ENCODE peak calls at places on chromosomes 13 and 19, in ten cellular contexts. X, R, N, B, O, K, W, H, Q and E are unnamed samples. For H3K4me1, the result is how much of the 10 kb centered on the place peaks cover.

GRCh38 chr13:45564108-45564507 is 51.4 kb downstream of the ERICH6B start:
- DNase-seq in K (no peak), W (no peak), N (no peak), H (no peak), B (no peak), O (no peak), Q (peak), X (no peak), R (no peak), E (no peak)

GRCh38 chr19:35545855-35546381 is 492 bp downstream of the TMEM147 start:
- DNase-seq in O (peak), N (peak), K (peak), Q (no peak), W (peak), H (no peak), B (no peak), X (peak), R (peak), E (peak)

GRCh38 chr13:37595162-37595561 is 3.4 kb downstream of the POSTN start:
- DNase-seq in W (no peak), X (no peak), H (no peak), O (no peak), B (no peak), R (no peak), K (no peak), N (no peak), Q (no peak), E (no peak)

GRCh38 chr13:39036212-39036611 is 1.7 kb downstream of the PROSER1 start:
- DNase-seq in H (no peak), X (no peak), O (no peak), R (no peak), B (no peak), N (no peak), W (no peak), K (no peak), Q (no peak), E (no peak)

GRCh38 chr13:77384999-77385398 is 58.1 kb upstream of the MYCBP2 start:
- DNase-seq in R (no peak), X (no peak), K (no peak), B (no peak), H (no peak), N (no peak), O (no peak), Q (no peak), W (no peak), E (no peak)

GRCh38 chr13:21970172-21970571 is 299.3 kb downstream of the FGF9 start:
- DNase-seq in O (no peak), X (no peak), H (peak), W (no peak), R (no peak), Q (no peak), B (no peak), N (no peak), K (peak), E (no peak)

GRCh38 chr13:45332831-45333219 is 8.2 kb downstream of the TPT1 start:
- DNase-seq in K (no peak), W (no peak), H (no peak), Q (peak), B (no peak), N (no peak), R (no peak), O (no peak), X (no peak), E (no peak)

GRCh38 chr13:32639502-32640105 is 53.4 kb downstream of the PDS5B start:
- DNase-seq in H (no peak), B (peak), Q (peak), W (peak), K (no peak), R (peak), N (peak), O (no peak), X (peak), E (no peak)

GRCh38 chr19:48396010-48396870 is 2.8 kb downstream of the GRIN2D start:
- DNase-seq in X (no peak), K (no peak), N (no peak), W (no peak), B (no peak), R (no peak), H (no peak), O (no peak), Q (no peak), E (no peak)

GRCh38 chr19:48393559-48394330 is at the start of gene GRIN2D:
- DNase-seq in O (no peak), Q (peak), B (no peak), X (peak), H (no peak), W (peak), K (no peak), N (no peak), R (no peak), E (no peak)

GRCh38 chr19:48394331-48395169 is 1.1 kb downstream of the GRIN2D start:
- DNase-seq in K (no peak), Q (no peak), W (no peak), N (no peak), X (no peak), O (no peak), B (no peak), H (no peak), R (no peak), E (no peak)

GRCh38 chr19:48395499-48395898 is 2.0 kb downstream of the GRIN2D start:
- DNase-seq in N (no peak), R (no peak), W (no peak), Q (no peak), O (no peak), K (no peak), H (no peak), X (no peak), B (no peak), E (no peak)

DNA sequence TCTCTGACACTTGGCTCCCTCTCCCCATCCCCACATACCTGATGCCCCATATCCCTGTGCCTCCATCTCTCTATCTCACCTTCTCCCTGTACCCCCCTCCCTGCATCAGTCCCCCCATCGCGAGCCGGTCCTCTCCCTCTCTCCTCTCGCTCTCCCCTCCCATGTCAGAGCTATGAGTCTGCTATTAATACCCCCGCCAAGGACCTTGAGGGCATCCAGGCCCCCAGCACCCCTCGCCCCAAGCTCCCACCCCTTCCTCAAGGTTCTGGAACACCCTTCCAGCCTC is 1.6 kb downstream of the GRIN2D start:
- DNase-seq in B (no peak), H (no peak), R (no peak), X (no peak), Q (no peak), O (no peak), N (no peak), K (no peak), W (no peak), E (no peak)
- H3K4me3 ChIP-seq in B (no peak), H (no peak), R (peak), X (no peak), Q (no peak), O (no peak), N (no peak), K (no peak), W (no peak), E (no peak)

DNA sequence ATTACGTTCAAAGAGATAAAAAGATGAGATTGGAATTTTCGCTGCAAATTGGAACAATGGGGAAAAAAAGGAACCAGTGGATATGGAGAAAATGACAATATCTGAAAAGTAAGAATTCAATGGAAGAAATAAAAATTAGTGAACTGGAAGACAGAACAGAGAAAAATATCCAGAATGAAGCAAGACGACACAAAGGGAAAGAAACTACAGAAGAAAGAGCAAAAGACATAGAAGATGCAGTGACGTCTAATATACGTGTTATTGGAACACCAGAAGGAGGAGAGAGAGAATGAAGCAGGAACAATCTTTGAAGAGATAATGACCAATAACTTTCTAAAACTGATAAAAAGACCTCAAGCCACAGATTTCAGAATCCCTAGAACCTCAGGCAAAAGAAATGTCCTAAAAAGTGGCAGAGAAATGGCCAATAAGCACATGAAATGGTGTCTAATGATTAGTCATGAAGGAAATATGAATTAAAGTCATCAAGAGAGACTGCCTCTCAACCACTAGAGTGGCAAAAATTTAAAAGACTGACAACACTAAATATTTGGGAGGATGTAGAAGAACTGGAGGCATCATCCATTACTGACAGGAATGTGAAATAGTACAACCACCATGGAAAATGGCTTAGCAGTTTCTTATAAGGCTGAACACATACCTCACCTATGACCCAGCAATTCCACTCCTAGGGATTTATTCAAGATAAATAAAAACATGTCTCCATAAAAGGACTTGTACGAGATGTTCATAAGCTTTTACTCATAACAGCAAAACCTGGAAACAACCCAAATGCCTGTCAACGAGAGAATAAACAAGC is 56.5 kb downstream of the GADD45B start:
- DNase-seq in W (no peak), Q (no peak), H (no peak), B (no peak), R (no peak), K (no peak), X (no peak), N (no peak), O (no peak), E (no peak)
- H3K4me1 ChIP-seq in W (under half), Q (under half), H (under half), B (under half), R (under half), K (under half), X (under half), N (under half), O (under half), E (under half)

GRCh38 chr13:55160911-55161310 is 1979.8 kb upstream of the PRR20A start:
- DNase-seq in H (no peak), Q (no peak), B (no peak), W (no peak), N (no peak), R (no peak), X (no peak), O (no peak), K (no peak), E (no peak)
- H3K4me3 ChIP-seq in H (no peak), Q (no peak), B (no peak), W (no peak), N (no peak), R (no peak), X (no peak), O (no peak), K (no peak), E (no peak)

GRCh38 chr13:27619711-27620376 is 485 bp downstream of the LNX2 start:
- DNase-seq in K (no peak), Q (no peak), X (peak), O (peak), N (peak), R (peak), W (no peak), B (no peak), H (peak), E (peak)
- H3K4me1 ChIP-seq in K (under half), Q (under half), X (under half), O (under half), N (under half), R (under half), W (half or more), B (under half), H (under half), E (half or more)

DNA sequence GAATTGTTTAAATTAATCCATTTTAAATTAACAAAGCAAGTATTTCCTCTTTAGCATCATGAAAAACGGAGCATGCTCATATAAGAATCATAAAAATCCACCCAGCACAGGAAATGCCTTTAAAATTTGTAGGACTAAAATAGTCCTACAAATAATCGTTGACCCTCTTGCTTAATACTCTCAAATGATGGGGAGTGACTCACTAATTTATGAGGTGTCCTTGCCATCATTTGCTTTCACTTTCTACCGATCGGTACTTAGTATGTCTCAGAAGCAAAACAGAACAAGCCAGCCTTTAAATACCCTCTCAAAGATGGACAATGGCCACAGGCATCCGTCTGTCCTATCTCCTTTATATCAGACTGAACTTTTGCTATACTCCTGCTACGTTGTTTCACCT is 97.2 kb downstream of the SUCLA2 start:
- DNase-seq in Q (no peak), X (no peak), K (no peak), B (no peak), O (no peak), N (no peak), H (no peak), W (no peak), R (no peak), E (no peak)
- H3K4me3 ChIP-seq in Q (no peak), X (no peak), K (no peak), B (peak), O (no peak), N (no peak), H (peak), W (no peak), R (peak), E (peak)

GRCh38 chr13:61728468-61728867 is 312.8 kb upstream of the PCDH20 start:
- DNase-seq in X (no peak), Q (no peak), W (no peak), H (no peak), K (no peak), O (no peak), N (no peak), R (no peak), B (no peak), E (no peak)
- H3K4me1 ChIP-seq in X (under half), Q (under half), W (under half), H (under half), K (under half), O (under half), N (under half), R (under half), B (under half), E (under half)